ENCODE peak calls at places on chromosomes 5 and 9, in five cellular contexts. L, Z, N, F and J are unnamed samples.
A peak's percentile ranks its signal among the peaks of the same experiment; 100 is the strongest.

GRCh38 chr5:115811406-115811805 is 5.1 kb downstream of the CDO1 start:
- DNase-seq in L (no peak), Z (no peak), N (no peak), F (no peak), J (no peak)

GRCh38 chr5:133259199-133259997 is 207.6 kb downstream of the HSPA4 start:
- DNase-seq in L (peak; percentile 44), Z (no peak), N (no peak), F (no peak), J (no peak)

GRCh38 chr5:137583129-137583528 is 84.0 kb upstream of the SPOCK1 start:
- DNase-seq in L (no peak), Z (no peak), N (no peak), F (no peak), J (no peak)

GRCh38 chr9:119368681-119369581 is at the start of gene BRINP1:
- DNase-seq in L (no peak), Z (no peak), N (peak; percentile 4), F (no peak), J (no peak)

GRCh38 chr5:143635888-143636287 is 176.1 kb upstream of the HMHB1 start:
- DNase-seq in L (no peak), Z (no peak), N (no peak), F (no peak), J (no peak)

GRCh38 chr9:69554945-69555344 is 117.2 kb downstream of the APBA1 start:
- DNase-seq in L (no peak), Z (no peak), N (no peak), F (no peak), J (no peak)

GRCh38 chr9:14027114-14027812 is 286.7 kb downstream of the NFIB start:
- DNase-seq in L (no peak), Z (no peak), N (no peak), F (no peak), J (no peak)

GRCh38 chr5:163841-164240 is 27.5 kb upstream of the LRRC14B start:
- DNase-seq in L (no peak), Z (no peak), N (no peak), F (no peak), J (no peak)

GRCh38 chr5:128708841-128709240 is 170.8 kb upstream of the FBN2 start:
- DNase-seq in L (no peak), Z (no peak), N (no peak), F (no peak), J (no peak)

GRCh38 chr5:1000329-1000728 is 8.3 kb upstream of the NKD2 start:
- DNase-seq in L (no peak), Z (no peak), N (no peak), F (no peak), J (peak; percentile 17)

GRCh38 chr5:160363661-160364060 is 6.8 kb downstream of the C1QTNF2 start:
- DNase-seq in L (no peak), Z (no peak), N (no peak), F (no peak), J (no peak)

GRCh38 chr5:174323878-174324281 is 278.4 kb downstream of the NSG2 start:
- DNase-seq in L (no peak), Z (no peak), N (peak; percentile 65), F (no peak), J (no peak)

GRCh38 chr9:114989600-114990410 is 59.4 kb upstream of the TNFSF8 start:
- DNase-seq in L (peak; percentile 89), Z (peak; percentile 90), N (no peak), F (peak; percentile 55), J (peak; percentile 64)

GRCh38 chr5:68074048-68074632 is 141.4 kb upstream of the PIK3R1 start:
- DNase-seq in L (no peak), Z (no peak), N (peak; percentile 37), F (no peak), J (no peak)

GRCh38 chr5:135212361-135213033 is 178.5 kb upstream of the PITX1 start:
- DNase-seq in L (no peak), Z (peak; percentile 5), N (no peak), F (no peak), J (peak; percentile 34)

GRCh38 chr5:173289372-173289771 is 38.8 kb downstream of the STC2 start:
- DNase-seq in L (no peak), Z (no peak), N (no peak), F (no peak), J (no peak)

GRCh38 chr5:147310059-147310704 is 75.4 kb downstream of the STK32A start:
- DNase-seq in L (no peak), Z (no peak), N (peak; percentile 87), F (no peak), J (no peak)

GRCh38 chr5:143001764-143002351 is 231.7 kb downstream of the ARHGAP26 start:
- DNase-seq in L (peak; percentile 49), Z (peak; percentile 54), N (peak; percentile 76), F (no peak), J (no peak)

GRCh38 chr5:146606838-146607237 is 90.8 kb upstream of the GPR151 start:
- DNase-seq in L (no peak), Z (no peak), N (no peak), F (no peak), J (no peak)

GRCh38 chr5:80238778-80239679 is 16.8 kb downstream of the SERINC5 start:
- DNase-seq in L (peak; percentile 6), Z (no peak), N (peak; percentile 87), F (no peak), J (no peak)

GRCh38 chr5:61623401-61624069 is 291.5 kb downstream of the ZSWIM6 start:
- DNase-seq in L (no peak), Z (no peak), N (no peak), F (no peak), J (no peak)

GRCh38 chr5:51465165-51465564 is 81.9 kb downstream of the ISL1 start:
- DNase-seq in L (no peak), Z (no peak), N (peak; percentile 2), F (no peak), J (no peak)